ENCODE peak calls at places on chromosome 4, in four cellular contexts. F is NCI-H1417, K is caudate nucleus, L is ovary. Q is an unnamed sample.

GRCh38 chr4:147773261-147774184 is 41.6 kb downstream of the ARHGAP10 start:
- DNase-seq in F (no peak), K (no peak), L (no peak), Q (no peak)

GRCh38 chr4:38980903-38981676 is 51.1 kb downstream of the TMEM156 start:
- DNase-seq in F (no peak), K (no peak), L (no peak), Q (no peak)

GRCh38 chr4:78569291-78569821 is 17.8 kb downstream of the ANXA3 start:
- DNase-seq in F (no peak), K (no peak), L (no peak), Q (no peak)

GRCh38 chr4:138062929-138063328 is 179.2 kb downstream of the SLC7A11 start:
- DNase-seq in F (no peak), K (no peak), L (no peak), Q (no peak)

GRCh38 chr4:105208556-105208955 is 61.9 kb downstream of the TET2 start:
- DNase-seq in F (no peak), K (no peak), L (no peak), Q (no peak)

GRCh38 chr4:177339794-177340374 is 30.2 kb downstream of the NEIL3 start:
- DNase-seq in F (peak; percentile 11), K (no peak), L (no peak), Q (no peak)

GRCh38 chr4:175560628-175561027 is 251.4 kb downstream of the GPM6A start:
- DNase-seq in F (no peak), K (no peak), L (no peak), Q (no peak)

GRCh38 chr4:123811763-123812390 is 415.3 kb downstream of the SPRY1 start:
- DNase-seq in F (no peak), K (no peak), L (no peak), Q (no peak)

GRCh38 chr4:38069271-38069760 is 109.1 kb downstream of the PTTG2 start:
- DNase-seq in F (no peak), K (no peak), L (peak; percentile 78), Q (no peak)

GRCh38 chr4:112517911-112518310 is 1.9 kb upstream of the NEUROG2 start:
- DNase-seq in F (no peak), K (no peak), L (no peak), Q (no peak)

GRCh38 chr4:6960628-6961027 is 51.0 kb downstream of the TBC1D14 start:
- DNase-seq in F (no peak), K (no peak), L (no peak), Q (no peak)

GRCh38 chr4:173168396-173169177 is at the start of gene GALNT7:
- DNase-seq in F (peak; percentile 75), K (no peak), L (peak; percentile 77), Q (peak; percentile 56)

GRCh38 chr4:166839615-166840251 is 394.6 kb downstream of the SPOCK3 start:
- DNase-seq in F (no peak), K (no peak), L (no peak), Q (no peak)

GRCh38 chr4:169557061-169557636 is 55.2 kb downstream of the NEK1 start:
- DNase-seq in F (no peak), K (no peak), L (no peak), Q (no peak)

GRCh38 chr4:172785623-172786022 is 383.0 kb upstream of the GALNT7 start:
- DNase-seq in F (no peak), K (no peak), L (no peak), Q (no peak)

GRCh38 chr4:11467931-11468330 is 39.2 kb upstream of the HS3ST1 start:
- DNase-seq in F (no peak), K (no peak), L (no peak), Q (no peak)

GRCh38 chr4:42761804-42762203 is 104.9 kb upstream of the ATP8A1 start:
- DNase-seq in F (no peak), K (no peak), L (no peak), Q (no peak)

Q was measured in left ventricle myocardium inferior.